ENCODE peak calls at places on chromosomes 11 and 22, in five cellular contexts. C is IMR-90, Q is H9, T is neuronal stem cell, G is mesenchymal stem cell. O is an unnamed sample.

GRCh38 chr11:79314906-79315689 is 125.7 kb downstream of the TENM4 start:
- DNase-seq in C (peak; percentile 41), T (peak; percentile 37), G (peak; percentile 5), Q (peak; percentile 59), O (peak; percentile 70)

GRCh38 chr11:133277886-133278285 is 254.4 kb downstream of the OPCML start:
- DNase-seq in Q (no peak), G (no peak), C (no peak), T (no peak), O (no peak)

GRCh38 chr22:21876486-21877176 is 9.2 kb upstream of the MAPK1 start:
- DNase-seq in Q (no peak), T (no peak), C (peak; percentile 68), G (peak; percentile 82), O (peak; percentile 17)

GRCh38 chr11:69366591-69366990 is 72.6 kb downstream of the MYEOV start:
- DNase-seq in T (no peak), Q (peak; percentile 0), C (no peak), G (no peak), O (no peak)

GRCh38 chr22:27768027-27768640 is 33.4 kb downstream of the MN1 start:
- DNase-seq in T (no peak), Q (no peak), C (no peak), G (no peak), O (no peak)

GRCh38 chr11:67628710-67629385 is 889 bp downstream of the NUDT8 start:
- DNase-seq in Q (no peak), T (no peak), G (no peak), C (no peak), O (peak; percentile 65)

GRCh38 chr11:33691051-33691864 is 9.4 kb downstream of the C11orf91 start:
- DNase-seq in C (no peak), T (no peak), G (no peak), Q (no peak), O (peak; percentile 62)

GRCh38 chr11:96242971-96243647 is 99.9 kb downstream of the MAML2 start:
- DNase-seq in C (peak; percentile 98), T (peak; percentile 79), G (peak; percentile 99), Q (peak; percentile 94), O (peak; percentile 96)

GRCh38 chr11:57131080-57131790 is 50.5 kb upstream of the LRRC55 start:
- DNase-seq in Q (peak; percentile 79), T (peak; percentile 54), G (no peak), C (peak; percentile 13), O (peak; percentile 82)

GRCh38 chr11:25939691-25940090 is 392.2 kb upstream of the ANO3 start:
- DNase-seq in Q (no peak), G (no peak), C (no peak), T (no peak), O (no peak)

GRCh38 chr11:133219543-133219942 is 312.8 kb downstream of the OPCML start:
- DNase-seq in G (no peak), C (no peak), Q (peak; percentile 45), T (no peak), O (peak; percentile 18)

GRCh38 chr11:65290448-65291165 is 24.1 kb upstream of the CDC42EP2 start:
- DNase-seq in T (no peak), Q (no peak), G (peak; percentile 100), C (peak; percentile 100), O (no peak)

GRCh38 chr11:111840143-111840542 is 31.2 kb downstream of the ALG9 start:
- DNase-seq in C (no peak), T (peak; percentile 23), Q (no peak), G (no peak), O (peak; percentile 74)

GRCh38 chr22:24185501-24186351 is 4.4 kb downstream of the SUSD2 start:
- DNase-seq in C (no peak), Q (no peak), T (no peak), G (no peak), O (no peak)

GRCh38 chr11:118001494-118001971 is 15.3 kb downstream of the IL10RA start:
- DNase-seq in C (no peak), Q (no peak), T (no peak), G (no peak), O (no peak)

GRCh38 chr22:43515411-43515810 is 103.6 kb downstream of the MPPED1 start:
- DNase-seq in Q (no peak), T (no peak), C (no peak), G (no peak), O (no peak)
- H2BK120ac ChIP-seq in Q (no peak overlapping the region), T (no peak overlapping the region), C (no peak overlapping the region), G (no peak overlapping the region), O (no peak overlapping the region)

GRCh38 chr11:129691154-129691553 is 124.5 kb upstream of the TMEM45B start:
- DNase-seq in C (no peak), G (no peak), T (no peak), Q (no peak), O (no peak)
- H2BK120ac ChIP-seq in C (no peak overlapping the region), G (no peak overlapping the region), T (no peak overlapping the region), Q (no peak overlapping the region), O (no peak overlapping the region)

GRCh38 chr11:16784671-16785070 is 46.2 kb downstream of the C11orf58 start:
- DNase-seq in Q (no peak), G (no peak), C (no peak), T (no peak), O (no peak)

GRCh38 chr11:16781821-16782220 is 43.4 kb downstream of the C11orf58 start:
- DNase-seq in Q (no peak), G (no peak), T (no peak), C (no peak), O (no peak)

GRCh38 chr11:16784097-16784496 is 45.6 kb downstream of the C11orf58 start:
- DNase-seq in G (no peak), T (peak; percentile 64), Q (no peak), C (no peak), O (no peak)

GRCh38 chr11:16782226-16782919 is 43.9 kb downstream of the C11orf58 start:
- DNase-seq in T (no peak), C (no peak), G (no peak), Q (no peak), O (no peak)

DNA sequence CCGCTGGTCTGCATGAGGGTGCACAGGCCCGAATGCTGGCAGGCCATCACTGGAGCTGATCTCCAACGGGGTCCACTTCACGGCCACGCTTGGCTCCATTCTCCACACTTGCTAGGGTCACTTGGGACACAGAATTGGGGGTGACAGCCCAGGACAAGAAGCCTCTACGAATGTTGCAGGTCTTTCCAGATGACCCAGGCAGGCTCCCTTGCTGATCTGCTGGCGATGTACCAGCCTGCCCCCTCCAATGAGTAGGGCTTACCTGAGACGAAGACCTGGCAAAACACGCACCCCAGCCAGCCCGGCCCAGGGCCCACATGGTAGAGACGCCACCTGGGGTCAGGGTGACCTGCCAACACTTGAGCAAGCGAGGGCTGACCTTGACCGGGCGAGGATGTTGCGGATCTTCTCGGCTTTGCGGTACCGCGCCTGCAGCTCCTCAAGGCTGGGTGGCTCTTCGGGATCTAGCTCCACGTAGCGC is 44.9 kb downstream of the C11orf58 start:
- DNase-seq in Q (no peak), T (no peak), G (no peak), C (no peak), O (no peak)
- H2BK120ac ChIP-seq in Q (no peak overlapping the region), T (peak overlapping the region; percentile 38), G (no peak overlapping the region), C (no peak overlapping the region), O (no peak overlapping the region)

GRCh38 chr11:28176231-28176853 is 68.2 kb downstream of the METTL15 start:
- DNase-seq in C (no peak), G (no peak), T (no peak), Q (no peak), O (no peak)
- H2BK120ac ChIP-seq in C (no peak overlapping the region), G (no peak overlapping the region), T (no peak overlapping the region), Q (no peak overlapping the region), O (no peak overlapping the region)

DNA sequence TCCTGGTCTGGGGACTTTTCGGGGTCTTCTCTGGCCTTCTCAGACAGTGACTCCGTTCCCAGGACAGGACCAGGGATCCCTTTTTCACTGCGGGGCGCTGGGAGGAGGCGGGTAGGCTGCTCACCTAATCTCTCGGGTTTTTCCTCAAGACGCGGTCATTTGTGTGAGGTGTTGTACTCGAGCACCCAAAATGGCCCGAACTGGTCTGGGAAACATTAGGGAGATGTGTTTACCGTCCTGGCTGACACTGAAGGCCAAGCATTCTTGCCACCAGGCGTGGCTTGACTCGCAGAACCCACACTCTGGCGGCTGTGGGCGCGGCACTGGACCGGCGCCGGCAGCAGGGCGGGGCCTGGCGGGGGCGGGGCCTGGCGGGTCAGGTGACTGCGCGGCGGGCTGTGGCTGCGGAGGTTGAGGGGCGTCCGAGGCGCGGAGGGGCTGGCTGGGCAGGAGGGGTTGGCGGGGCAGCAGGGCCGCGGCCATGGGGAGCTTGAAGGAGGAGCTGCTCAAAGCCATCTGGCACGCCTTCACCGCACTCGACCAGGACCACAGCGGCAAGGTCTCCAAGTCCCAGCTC is at the start of gene SWAP70:
- DNase-seq in T (peak; percentile 80), Q (peak; percentile 95), G (peak; percentile 87), C (peak; percentile 82), O (peak; percentile 96)
- H2BK120ac ChIP-seq in T (no peak within 1 kb of the TSS), Q (no peak within 1 kb of the TSS), G (peak within 1 kb of the TSS; percentile 93), C (peak within 1 kb of the TSS; percentile 69), O (peak within 1 kb of the TSS; percentile 3)

GRCh38 chr22:28989912-28990311 is 71.7 kb downstream of the C22orf31 start:
- DNase-seq in C (no peak), Q (no peak), T (no peak), G (no peak), O (no peak)

GRCh38 chr22:28988455-28988854 is 73.2 kb downstream of the C22orf31 start:
- DNase-seq in G (no peak), Q (no peak), T (no peak), C (no peak), O (no peak)

GRCh38 chr22:28989484-28989883 is 72.1 kb downstream of the C22orf31 start:
- DNase-seq in Q (no peak), G (no peak), C (no peak), T (no peak), O (no peak)

GRCh38 chr22:28986366-28986765 is 75.3 kb downstream of the C22orf31 start:
- DNase-seq in Q (no peak), C (no peak), T (no peak), G (peak; percentile 84), O (peak; percentile 82)

DNA sequence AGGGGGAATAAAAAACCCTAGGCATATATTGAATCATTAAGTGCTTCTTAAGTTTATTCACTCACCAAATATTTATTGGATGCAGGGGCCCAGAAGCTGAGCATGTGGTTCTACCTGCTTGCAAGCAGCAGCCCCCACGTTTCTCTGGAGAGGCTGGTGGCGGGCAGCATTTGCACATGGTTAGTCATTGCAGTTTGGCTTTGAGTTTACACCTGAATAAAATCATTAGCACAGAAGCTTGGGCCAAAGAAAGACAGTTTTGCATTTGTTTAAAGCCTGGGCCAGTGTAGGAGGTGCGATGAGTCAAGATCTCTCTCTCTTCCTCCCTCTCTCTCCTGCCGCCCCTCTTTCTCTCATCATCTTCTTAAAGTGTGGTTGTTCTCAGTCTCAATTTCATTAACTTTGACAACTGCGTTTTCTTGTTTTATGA is 72.6 kb downstream of the C22orf31 start:
- DNase-seq in G (no peak), T (no peak), C (no peak), Q (peak; percentile 78), O (peak; percentile 51)
- H2BK120ac ChIP-seq in G (no peak overlapping the region), T (no peak overlapping the region), C (no peak overlapping the region), Q (no peak overlapping the region), O (peak overlapping the region; percentile 29)

GRCh38 chr11:20363500-20364411 is at the start of gene HTATIP2:
- DNase-seq in G (peak; percentile 57), Q (peak; percentile 71), T (no peak), C (peak; percentile 33), O (peak; percentile 78)
- H2BK120ac ChIP-seq in G (peak within 1 kb of the TSS; percentile 91), Q (no peak within 1 kb of the TSS), T (no peak within 1 kb of the TSS), C (peak within 1 kb of the TSS; percentile 85), O (peak within 1 kb of the TSS; percentile 37)